ENCODE peak calls at places on chromosome 19, in seven cellular contexts. R is endothelial cell, K is psoas muscle, X is nephron progenitor cell, Z is body of pancreas, U is cardiac muscle cell, E is tibial nerve. Y is an unnamed sample.

GRCh38 chr19:18399008-18399407 is 1.6 kb upstream of the LRRC25 start:
- DNase-seq in R (no peak), E (no peak), X (no peak), K (no peak), Z (peak), U (no peak), Y (no peak)

GRCh38 chr19:34224996-34225658 is 29.2 kb upstream of the GARRE1 start:
- DNase-seq in Z (no peak), K (no peak), U (peak), E (no peak), R (no peak), X (no peak), Y (no peak)

GRCh38 chr19:14440049-14440448 is 6.9 kb downstream of the PKN1 start:
- DNase-seq in U (no peak), E (peak), K (peak), Z (no peak), R (peak), X (no peak), Y (peak)

GRCh38 chr19:30167206-30167903 is 204.8 kb upstream of the ZNF536 start:
- DNase-seq in U (no peak), K (no peak), R (no peak), X (no peak), Z (no peak), E (no peak), Y (no peak)

GRCh38 chr19:29012457-29012856 is 200.5 kb downstream of the UQCRFS1 start:
- DNase-seq in X (no peak), E (no peak), K (no peak), R (no peak), U (no peak), Z (no peak), Y (no peak)

GRCh38 chr19:898663-899062 is 5.4 kb downstream of the RNU6-9 start:
- DNase-seq in Z (no peak), X (peak), K (peak), U (no peak), E (no peak), R (no peak), Y (no peak)

GRCh38 chr19:7799640-7800355 is 30.2 kb upstream of the EVI5L start:
- DNase-seq in U (peak), X (peak), E (peak), Z (peak), K (no peak), R (peak), Y (no peak)

GRCh38 chr19:58417071-58417470 is 8.6 kb downstream of the ZNF584 start:
- DNase-seq in U (no peak), Z (no peak), R (no peak), K (no peak), X (no peak), E (no peak), Y (no peak)

GRCh38 chr19:36449059-36449670 is 30.7 kb upstream of the ZFP82 start:
- DNase-seq in R (no peak), Z (no peak), X (no peak), U (no peak), K (no peak), E (no peak), Y (no peak)

GRCh38 chr19:41801682-41802317 is 5.4 kb downstream of the CEACAM3 start:
- DNase-seq in Z (no peak), X (no peak), U (no peak), K (no peak), E (no peak), R (no peak), Y (no peak)

GRCh38 chr19:19597809-19598306 is 20.6 kb downstream of the PBX4 start:
- DNase-seq in K (no peak), X (no peak), U (no peak), E (no peak), R (no peak), Z (no peak), Y (no peak)

GRCh38 chr19:57664269-57665127 is 4.2 kb upstream of the ZSCAN4 start:
- DNase-seq in X (peak), E (no peak), K (peak), R (peak), Z (peak), U (peak), Y (no peak)

GRCh38 chr19:55738302-55738701 is at the start of gene NLRP9:
- DNase-seq in U (no peak), Z (no peak), K (no peak), R (no peak), X (no peak), E (no peak), Y (no peak)

GRCh38 chr19:3556978-3557460 is 367 bp downstream of the MFSD12 start:
- DNase-seq in K (peak), X (peak), E (no peak), U (peak), Z (peak), R (no peak), Y (peak)

GRCh38 chr19:609001-609340 is 19.3 kb downstream of the HCN2 start:
- DNase-seq in E (no peak), K (peak), Z (no peak), X (no peak), U (no peak), R (no peak), Y (no peak)

GRCh38 chr19:14363203-14364097 is 17.8 kb upstream of the ADGRE5 start:
- DNase-seq in X (peak), K (peak), Z (peak), R (peak), E (no peak), U (peak), Y (no peak)

GRCh38 chr19:54430306-54431254 is 15.3 kb downstream of the TTYH1 start:
- DNase-seq in U (peak), R (peak), K (peak), Z (peak), E (no peak), X (peak), Y (no peak)

GRCh38 chr19:38683393-38684077 is 36.1 kb downstream of the ACTN4 start:
- DNase-seq in E (no peak), X (no peak), R (no peak), K (peak), U (peak), Z (peak), Y (peak)

GRCh38 chr19:703651-704446 is 4.9 kb upstream of the PALM start:
- DNase-seq in Z (peak), U (peak), K (peak), X (peak), R (peak), E (peak), Y (peak)

GRCh38 chr19:42528354-42529247 is at the start of gene CEACAM1:
- DNase-seq in K (no peak), R (peak), U (peak), X (no peak), E (no peak), Z (no peak), Y (no peak)

GRCh38 chr19:56117889-56118288 is 3.2 kb downstream of the ZNF787 start:
- DNase-seq in Z (no peak), U (no peak), E (no peak), K (no peak), X (no peak), R (no peak), Y (no peak)

GRCh38 chr19:48244289-48244688 is 11.4 kb downstream of the CARD8 start:
- DNase-seq in K (no peak), Z (no peak), X (no peak), E (no peak), R (no peak), U (peak), Y (peak)

GRCh38 chr19:45884682-45885555 is 1.0 kb downstream of the IRF2BP1 start:
- DNase-seq in E (no peak), R (no peak), X (peak), K (peak), Z (no peak), U (no peak), Y (no peak)

GRCh38 chr19:46621191-46622117 is 3.4 kb downstream of the PTGIR start:
- DNase-seq in X (peak), Z (no peak), R (no peak), U (no peak), K (peak), E (no peak), Y (no peak)

GRCh38 chr19:8487137-8487851 is 15.1 kb downstream of the PRAM1 start:
- DNase-seq in Z (no peak), E (no peak), R (no peak), K (no peak), U (no peak), X (no peak), Y (peak)

GRCh38 chr19:35719402-35720162 is 1.8 kb downstream of the KMT2B start:
- DNase-seq in Z (no peak), U (no peak), R (no peak), E (no peak), K (no peak), X (no peak), Y (no peak)

GRCh38 chr19:14085309-14085995 is at the start of gene C19orf67:
- DNase-seq in X (no peak), E (no peak), R (no peak), U (no peak), Z (no peak), K (no peak), Y (no peak)

GRCh38 chr19:36051236-36051635 is 2.8 kb downstream of the THAP8 start:
- DNase-seq in Z (no peak), E (no peak), U (no peak), R (peak), X (peak), K (no peak), Y (no peak)

GRCh38 chr19:49812452-49812996 is 568 bp downstream of the FUZ start:
- DNase-seq in K (no peak), R (no peak), E (no peak), U (no peak), X (no peak), Z (no peak), Y (no peak)

GRCh38 chr19:8702350-8702749 is 3.8 kb upstream of the ACTL9 start:
- DNase-seq in U (peak), E (no peak), R (no peak), X (no peak), K (no peak), Z (no peak), Y (no peak)

GRCh38 chr19:4645718-4646117 is 6.4 kb downstream of the TNFAIP8L1 start:
- DNase-seq in U (no peak), X (no peak), E (no peak), R (no peak), K (no peak), Z (no peak), Y (no peak)

GRCh38 chr19:4652075-4652474 is 12.8 kb downstream of the TNFAIP8L1 start:
- DNase-seq in Z (no peak), R (no peak), U (no peak), K (no peak), E (no peak), X (no peak), Y (no peak)

GRCh38 chr19:4649392-4650094 is 10.2 kb downstream of the TNFAIP8L1 start:
- DNase-seq in X (no peak), Z (no peak), E (no peak), U (no peak), R (no peak), K (no peak), Y (no peak)

GRCh38 chr19:4650159-4650558 is 10.8 kb downstream of the TNFAIP8L1 start:
- DNase-seq in E (no peak), Z (no peak), U (no peak), K (no peak), X (no peak), R (no peak), Y (no peak)

DNA sequence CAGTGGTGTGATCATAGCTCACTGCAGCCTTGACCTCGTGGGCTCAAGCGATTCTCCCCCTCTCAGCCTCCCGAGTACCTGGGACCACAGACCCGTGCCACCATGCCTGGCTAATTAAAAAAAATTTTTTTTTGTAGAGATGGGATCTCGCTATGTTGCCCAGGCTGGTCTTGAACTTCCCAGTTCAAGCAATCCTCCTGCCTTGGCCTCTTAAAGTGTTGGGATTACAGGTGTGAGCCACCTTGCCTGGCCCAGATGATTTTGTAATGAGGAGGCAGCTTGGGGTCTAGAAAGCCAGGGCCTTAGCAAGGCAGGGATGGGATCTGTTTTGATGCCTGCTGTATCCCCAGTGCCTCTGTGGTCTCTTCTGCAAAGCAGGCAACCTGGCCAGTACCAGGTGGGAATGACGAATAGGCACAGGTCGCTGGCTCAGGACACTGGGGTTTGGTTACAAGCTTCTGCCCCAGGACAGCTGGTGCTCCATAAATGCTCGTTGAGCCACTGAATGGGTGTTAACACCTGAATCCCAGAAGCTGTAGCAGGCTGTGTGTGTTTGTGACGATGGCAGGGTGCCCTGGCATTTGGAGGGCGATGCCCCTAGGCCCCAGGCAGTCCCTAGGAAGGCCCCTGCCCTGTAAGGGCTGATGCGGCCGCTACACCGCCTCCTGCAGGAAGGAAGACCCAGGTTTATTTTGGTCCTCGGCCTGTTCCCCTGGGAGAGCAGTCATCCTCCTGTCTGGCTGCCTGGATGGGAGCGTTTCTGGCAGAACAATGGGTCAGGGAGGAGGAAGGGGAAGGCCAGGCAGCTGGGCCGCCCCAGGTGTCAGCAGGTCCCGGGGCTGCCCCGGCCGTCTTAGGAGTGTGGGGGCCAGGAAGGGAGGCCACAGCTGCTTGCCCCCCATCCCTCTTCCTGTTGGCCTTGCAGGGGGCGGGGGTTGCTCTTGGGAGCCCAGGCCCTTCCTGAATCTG is 8.6 kb downstream of the TNFAIP8L1 start:
- DNase-seq in R (peak), U (peak), X (no peak), Z (no peak), E (peak), K (peak), Y (no peak)
- TF ChIP-seq CTCF in R (no peak), U (peak), X (no peak), Z (no peak), E (peak), K (no peak), Y (no peak)

DNA sequence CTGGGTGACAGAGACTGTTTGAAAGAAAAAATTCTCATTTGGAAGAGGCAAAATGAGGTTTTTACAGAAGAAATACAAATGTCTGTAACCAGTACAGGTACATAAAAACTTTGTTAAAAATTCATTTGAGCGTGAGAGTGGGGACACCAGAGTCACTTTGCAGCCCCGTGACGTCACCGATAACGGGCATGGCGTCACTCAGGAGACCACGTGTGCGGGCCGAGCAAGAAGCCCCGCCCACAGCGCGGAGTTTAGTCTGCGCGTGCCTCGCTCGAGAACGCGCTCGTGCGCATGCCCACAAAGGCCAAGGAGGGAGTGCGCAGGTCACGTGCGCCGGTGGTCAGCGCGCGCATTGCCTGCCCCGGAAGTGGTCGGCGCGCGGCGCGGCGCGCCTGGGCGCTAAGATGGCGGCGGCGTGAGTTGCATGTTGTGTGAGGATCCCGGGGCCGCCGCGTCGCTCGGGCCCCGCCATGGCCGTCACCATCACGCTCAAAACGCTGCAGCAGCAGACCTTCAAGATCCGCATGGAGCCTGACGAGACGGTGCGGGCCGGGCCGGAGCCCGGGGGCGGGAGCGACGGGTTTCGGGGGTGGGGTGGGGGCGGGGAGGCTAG is at the start of gene RAD23A:
- DNase-seq in Z (peak), X (peak), E (peak), K (peak), U (peak), R (peak), Y (peak)
- TF ChIP-seq CTCF in Z (no peak), X (no peak), E (peak), K (no peak), U (no peak), R (no peak), Y (no peak)

DNA sequence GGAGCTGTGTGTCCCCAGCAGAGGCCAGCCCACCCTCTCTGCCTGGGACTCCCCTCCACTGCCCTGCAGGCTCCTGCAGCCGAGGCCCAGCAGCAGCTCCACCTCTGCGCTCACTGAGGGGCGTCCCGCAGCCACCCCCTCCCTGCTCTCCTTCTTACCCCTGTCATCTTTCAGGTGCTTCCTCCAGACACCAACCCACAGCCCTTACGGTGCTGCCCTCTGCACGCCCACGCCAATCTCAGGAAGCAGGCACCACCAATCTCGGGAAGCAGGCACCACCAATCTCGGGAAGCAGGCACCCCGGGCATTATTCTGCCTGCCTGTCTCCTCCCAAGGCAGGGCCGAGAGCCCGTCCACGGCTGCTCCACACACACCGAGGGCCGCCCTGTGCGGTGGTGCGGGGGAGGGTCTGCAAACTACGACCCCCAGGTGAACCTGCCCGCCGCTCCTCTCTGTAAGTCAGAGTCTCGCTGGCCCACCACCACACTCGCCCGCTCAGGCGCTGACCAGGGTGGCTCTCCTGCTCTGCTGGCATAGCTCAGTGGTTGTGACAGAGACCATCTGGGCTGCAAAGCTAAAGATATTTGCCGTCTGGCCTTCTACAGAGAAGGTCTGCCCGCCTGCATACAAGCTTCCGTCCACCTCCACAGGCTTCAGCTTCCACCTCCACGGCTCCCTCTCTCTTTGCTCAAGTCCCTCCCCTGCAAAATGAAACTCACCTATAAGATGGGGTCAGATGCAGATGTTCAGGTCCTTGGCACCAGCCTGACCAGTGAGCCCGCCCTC is 2.9 kb downstream of the LSM7 start:
- DNase-seq in X (no peak), R (no peak), Z (no peak), E (no peak), U (no peak), K (no peak), Y (no peak)
- TF ChIP-seq CTCF in X (no peak), R (no peak), Z (no peak), E (no peak), U (no peak), K (no peak), Y (no peak)

DNA sequence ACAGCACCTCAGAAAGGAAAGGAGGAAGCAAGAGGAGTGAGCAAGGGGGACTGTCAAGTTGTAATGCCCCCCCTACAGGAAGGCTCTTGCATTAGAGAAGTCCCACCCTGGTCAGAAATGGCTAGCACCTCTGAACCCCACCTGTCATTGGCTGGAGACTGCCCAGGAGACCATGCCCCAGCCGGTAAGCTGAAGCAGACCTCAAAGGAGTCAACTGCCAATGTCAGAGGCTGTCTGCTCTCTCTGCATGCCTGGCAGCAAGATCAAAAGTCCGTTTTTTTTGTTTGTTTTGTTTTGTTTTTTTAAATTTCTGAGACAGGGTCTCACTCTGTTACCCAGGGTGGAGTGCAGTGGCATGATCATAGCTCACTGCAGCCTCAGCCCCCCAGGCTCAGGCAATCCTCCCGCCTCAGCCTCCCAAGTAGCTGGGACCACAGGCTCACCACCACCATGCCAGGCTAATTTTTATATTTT is 8.1 kb upstream of the BCL3 start:
- DNase-seq in R (no peak), K (no peak), Z (no peak), E (no peak), U (no peak), X (no peak), Y (no peak)
- TF ChIP-seq CTCF in R (no peak), K (no peak), Z (no peak), E (no peak), U (no peak), X (no peak), Y (no peak)

Y was measured in natural killer cell.